ENCODE peak calls at places on chromosomes 6 and 20, in ten cellular contexts. V is CD4-positive, CD25-positive, alpha-beta regulatory T cell; I is left ventricle myocardium inferior; X is cardiac muscle cell; A is testis; L is psoas muscle; S is small intestine; K is tibial artery; G is lower lobe of right lung; H is ovary. U is an unnamed sample.

GRCh38 chr6:31582230-31582601 is at the start of gene LTB:
- DNase-seq in V (peak; percentile 95), I (no peak), X (no peak), A (no peak), L (no peak), S (no peak), K (no peak), G (no peak), H (no peak), U (no peak)

GRCh38 chr6:44297063-44298038 is 15.8 kb downstream of the AARS2 start:
- DNase-seq in V (peak; percentile 44), I (peak; percentile 41), X (peak; percentile 49), A (peak; percentile 62), L (peak; percentile 66), S (peak; percentile 42), K (no peak), G (peak; percentile 60), H (peak; percentile 67), U (no peak)

GRCh38 chr6:148487461-148487860 is 144.8 kb downstream of the SASH1 start:
- DNase-seq in V (no peak), I (no peak), X (no peak), A (no peak), L (no peak), S (no peak), K (no peak), G (no peak), H (no peak), U (no peak)

GRCh38 chr6:142377112-142377848 is 75.5 kb downstream of the ADGRG6 start:
- DNase-seq in V (no peak), I (no peak), X (peak; percentile 65), A (peak; percentile 15), L (no peak), S (no peak), K (no peak), G (no peak), H (no peak), U (no peak)

GRCh38 chr6:54846857-54847721 is 518 bp downstream of the FAM83B start:
- DNase-seq in V (no peak), I (no peak), X (peak; percentile 5), A (peak; percentile 29), L (no peak), S (peak; percentile 39), K (no peak), G (no peak), H (no peak), U (no peak)

GRCh38 chr20:43389839-43390626 is 67.7 kb upstream of the SRSF6 start:
- DNase-seq in V (no peak), I (no peak), X (no peak), A (peak; percentile 56), L (no peak), S (no peak), K (no peak), G (no peak), H (no peak), U (no peak)

GRCh38 chr20:53942121-53942816 is 128.1 kb downstream of the BCAS1 start:
- DNase-seq in V (no peak), I (no peak), X (no peak), A (no peak), L (no peak), S (no peak), K (no peak), G (no peak), H (no peak), U (no peak)

GRCh38 chr6:35258858-35259193 is 709 bp upstream of the ZNF76 start:
- DNase-seq in V (no peak), I (peak; percentile 19), X (peak; percentile 62), A (peak; percentile 65), L (no peak), S (no peak), K (no peak), G (peak; percentile 53), H (no peak), U (no peak)

GRCh38 chr20:55584307-55584706 is 421.0 kb downstream of the CBLN4 start:
- DNase-seq in V (no peak), I (no peak), X (no peak), A (no peak), L (no peak), S (no peak), K (no peak), G (no peak), H (no peak), U (no peak)

GRCh38 chr20:55586626-55587025 is 418.7 kb downstream of the CBLN4 start:
- DNase-seq in V (no peak), I (no peak), X (no peak), A (no peak), L (no peak), S (no peak), K (no peak), G (no peak), H (no peak), U (no peak)

GRCh38 chr20:55583036-55583435 is 422.3 kb downstream of the CBLN4 start:
- DNase-seq in V (no peak), I (no peak), X (no peak), A (no peak), L (no peak), S (no peak), K (no peak), G (no peak), H (no peak), U (no peak)

GRCh38 chr20:55582498-55582897 is 422.8 kb downstream of the CBLN4 start:
- DNase-seq in V (no peak), I (no peak), X (no peak), A (no peak), L (no peak), S (no peak), K (no peak), G (no peak), H (no peak), U (no peak)

DNA sequence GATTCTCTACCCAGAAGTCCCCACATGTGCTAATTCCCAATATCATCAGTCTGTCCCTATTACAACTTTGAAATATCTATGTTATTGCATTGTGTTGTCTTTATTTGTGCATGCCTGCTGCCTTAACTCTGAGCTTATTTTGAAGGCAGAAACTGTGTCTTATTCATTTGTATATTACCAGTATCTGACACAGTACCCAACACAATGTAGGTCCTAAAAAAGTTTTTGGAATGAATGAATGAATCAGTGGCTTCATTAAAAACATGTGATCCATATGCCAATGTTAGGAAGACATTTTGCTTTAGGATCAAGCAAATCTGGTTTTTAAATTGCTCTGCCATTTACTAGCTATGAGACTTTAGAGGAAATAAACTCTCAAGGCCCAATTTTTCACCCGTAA is 420.4 kb downstream of the CBLN4 start:
- DNase-seq in V (no peak), I (no peak), X (no peak), A (no peak), L (no peak), S (no peak), K (no peak), G (no peak), H (no peak), U (no peak)
- H3K9me3 ChIP-seq in V (no peaks in the 10 kb centered on the region), I (no peaks in the 10 kb centered on the region), X (no peaks in the 10 kb centered on the region), A (no peaks in the 10 kb centered on the region), L (no peaks in the 10 kb centered on the region), S (no peaks in the 10 kb centered on the region), K (no peaks in the 10 kb centered on the region), G (no peaks in the 10 kb centered on the region), H (no peaks in the 10 kb centered on the region), U (no peaks in the 10 kb centered on the region)

GRCh38 chr20:32508775-32509119 is 76.4 kb downstream of the NOL4L start:
- DNase-seq in V (no peak), I (no peak), X (no peak), A (no peak), L (no peak), S (no peak), K (no peak), G (no peak), H (no peak), U (no peak)

GRCh38 chr20:32509639-32510066 is 75.5 kb downstream of the NOL4L start:
- DNase-seq in V (peak; percentile 87), I (no peak), X (no peak), A (no peak), L (no peak), S (no peak), K (no peak), G (no peak), H (no peak), U (no peak)

GRCh38 chr20:32507998-32508774 is 76.9 kb downstream of the NOL4L start:
- DNase-seq in V (no peak), I (no peak), X (no peak), A (no peak), L (no peak), S (peak; percentile 33), K (no peak), G (no peak), H (no peak), U (peak; percentile 55)

GRCh38 chr20:32506721-32507120 is 78.4 kb downstream of the NOL4L start:
- DNase-seq in V (no peak), I (no peak), X (no peak), A (no peak), L (no peak), S (no peak), K (no peak), G (no peak), H (no peak), U (no peak)

GRCh38 chr20:32505723-32506473 is 79.2 kb downstream of the NOL4L start:
- DNase-seq in V (no peak), I (no peak), X (no peak), A (no peak), L (no peak), S (no peak), K (no peak), G (no peak), H (no peak), U (no peak)
- H3K9me3 ChIP-seq in V (no peaks in the 10 kb centered on the region), I (no peaks in the 10 kb centered on the region), X (no peaks in the 10 kb centered on the region), A (no peaks in the 10 kb centered on the region), L (no peaks in the 10 kb centered on the region), S (no peaks in the 10 kb centered on the region), K (no peaks in the 10 kb centered on the region), G (no peaks in the 10 kb centered on the region), H (no peaks in the 10 kb centered on the region), U (no peaks in the 10 kb centered on the region)

GRCh38 chr6:168711666-168712300 is 270.8 kb downstream of the SMOC2 start:
- DNase-seq in V (no peak), I (no peak), X (no peak), A (no peak), L (no peak), S (no peak), K (no peak), G (no peak), H (no peak), U (no peak)
- H3K9me3 ChIP-seq in V (no peaks in the 10 kb centered on the region), I (no peaks in the 10 kb centered on the region), X (no peaks in the 10 kb centered on the region), A (no peaks in the 10 kb centered on the region), L (no peaks in the 10 kb centered on the region), S (no peaks in the 10 kb centered on the region), K (no peaks in the 10 kb centered on the region), G (no peaks in the 10 kb centered on the region), H (no peaks in the 10 kb centered on the region), U (no peaks in the 10 kb centered on the region)

DNA sequence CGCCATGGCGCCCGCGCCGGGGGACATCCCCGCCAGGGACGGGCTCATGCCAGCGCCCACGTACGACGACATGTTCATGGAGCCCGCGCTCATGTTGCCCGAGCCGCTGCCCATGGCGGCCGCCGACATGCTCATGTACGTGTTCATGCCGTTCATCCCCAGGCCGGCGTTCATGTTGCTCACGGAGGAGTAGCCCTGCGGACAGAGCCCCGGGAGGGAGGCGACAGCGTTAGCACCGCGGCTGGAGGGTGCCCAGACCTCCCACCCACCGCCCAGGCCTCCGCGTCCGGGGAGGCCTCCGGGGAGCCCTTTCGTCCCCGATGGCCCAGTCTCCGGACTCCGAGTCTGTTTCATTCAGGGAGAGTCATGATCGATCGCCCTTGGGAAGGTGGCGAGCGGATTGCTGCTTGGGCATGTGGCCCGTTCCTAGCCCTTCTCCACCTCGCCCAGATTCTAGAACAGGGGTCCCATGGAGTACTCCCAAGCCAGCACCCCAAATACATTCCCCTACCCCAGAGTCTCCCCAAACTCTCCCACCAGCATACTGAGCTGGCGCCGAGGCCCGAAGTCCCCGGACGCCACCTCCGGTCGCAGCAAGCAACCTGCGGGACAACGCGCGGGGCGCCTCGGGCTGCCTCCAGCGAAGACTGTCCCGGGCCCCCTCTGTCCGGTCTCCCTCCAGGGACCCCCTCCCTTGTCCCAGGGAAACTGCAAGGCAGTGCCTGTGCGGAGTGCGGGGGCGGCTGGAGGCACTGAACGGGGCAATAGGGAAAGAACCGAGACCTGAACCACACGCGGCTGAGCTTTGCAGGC is 1.2 kb downstream of the FOXA2 start:
- DNase-seq in V (no peak), I (no peak), X (no peak), A (no peak), L (no peak), S (no peak), K (no peak), G (peak; percentile 52), H (no peak), U (no peak)
- H3K9me3 ChIP-seq in V (no peaks in the 10 kb centered on the region), I (no peaks in the 10 kb centered on the region), X (no peaks in the 10 kb centered on the region), A (no peaks in the 10 kb centered on the region), L (no peaks in the 10 kb centered on the region), S (no peaks in the 10 kb centered on the region), K (no peaks in the 10 kb centered on the region), G (no peaks in the 10 kb centered on the region), H (no peaks in the 10 kb centered on the region), U (no peaks in the 10 kb centered on the region)

U was measured in adrenal gland.